ENCODE peak calls at places on chromosomes 13 and 19, in ten cellular contexts. K, D, A, V, S, L, B, H, C and Z are unnamed samples.

GRCh38 chr19:51552996-51553725 is 17.9 kb upstream of the ZNF175 start:
- DNase-seq in K (no peak), D (no peak), A (peak; percentile 59), V (peak; percentile 97), S (peak; percentile 73), L (no peak), B (no peak), H (peak; percentile 87), C (no peak), Z (no peak)

GRCh38 chr19:44371815-44372480 is 15.5 kb upstream of the ZNF112 start:
- DNase-seq in K (no peak), D (no peak), A (no peak), V (no peak), S (no peak), L (no peak), B (no peak), H (no peak), C (no peak), Z (no peak)

GRCh38 chr19:17762505-17763229 is 11.4 kb downstream of the FCHO1 start:
- DNase-seq in K (no peak), D (no peak), A (peak; percentile 75), V (peak; percentile 91), S (peak; percentile 50), L (no peak), B (no peak), H (no peak), C (no peak), Z (no peak)

GRCh38 chr19:51096473-51097165 is 11.6 kb downstream of the CTU1 start:
- DNase-seq in K (no peak), D (no peak), A (peak; percentile 11), V (no peak), S (no peak), L (peak; percentile 1), B (no peak), H (no peak), C (peak; percentile 19), Z (no peak)

GRCh38 chr13:58999851-59000250 is 1163.9 kb downstream of the DIAPH3 start:
- DNase-seq in K (no peak), D (no peak), A (no peak), V (no peak), S (no peak), L (no peak), B (no peak), H (no peak), C (no peak), Z (no peak)

GRCh38 chr19:4795400-4795799 is 3.9 kb downstream of the FEM1A start:
- DNase-seq in K (no peak), D (no peak), A (peak; percentile 53), V (no peak), S (no peak), L (no peak), B (no peak), H (no peak), C (no peak), Z (no peak)

GRCh38 chr19:3725640-3726310 is 17.6 kb downstream of the TJP3 start:
- DNase-seq in K (no peak), D (no peak), A (peak; percentile 42), V (peak; percentile 68), S (no peak), L (no peak), B (no peak), H (no peak), C (peak; percentile 78), Z (peak; percentile 15)

GRCh38 chr13:23868521-23868920 is 20.7 kb downstream of the MIPEP start:
- DNase-seq in K (no peak), D (no peak), A (peak; percentile 75), V (no peak), S (no peak), L (no peak), B (no peak), H (no peak), C (no peak), Z (no peak)

GRCh38 chr13:38686635-38687245 is at the start of gene FREM2:
- DNase-seq in K (no peak), D (no peak), A (peak; percentile 73), V (peak; percentile 94), S (peak; percentile 7), L (peak; percentile 43), B (no peak), H (no peak), C (peak; percentile 86), Z (no peak)

GRCh38 chr19:48103922-48104321 is 6.7 kb downstream of the PLA2G4C start:
- DNase-seq in K (no peak), D (no peak), A (no peak), V (no peak), S (no peak), L (no peak), B (no peak), H (no peak), C (no peak), Z (no peak)

GRCh38 chr19:15099017-15099582 is 8.1 kb upstream of the SYDE1 start:
- DNase-seq in K (no peak), D (no peak), A (no peak), V (no peak), S (no peak), L (no peak), B (no peak), H (no peak), C (no peak), Z (no peak)